ENCODE peak calls at places on chromosomes 4 and X, in five cellular contexts. Q is NCI-H1417, S is Right ventricle myocardium inferior, R is astrocyte of the spinal cord, X is fibroblast of the aortic adventitia. K is an unnamed sample.

GRCh38 chr4:36255575-36255974 is 11.3 kb upstream of the ARAP2 start:
- DNase-seq in Q (no peak), S (no peak), R (no peak), X (no peak), K (no peak)

GRCh38 chr4:34771632-34772031 is 1472.7 kb downstream of the ARAP2 start:
- DNase-seq in Q (no peak), S (no peak), R (no peak), X (no peak), K (no peak)

GRCh38 chrX:22952011-22952410 is 47.7 kb upstream of the DDX53 start:
- DNase-seq in Q (no peak), S (no peak), R (peak; percentile 54), X (peak; percentile 41), K (peak; percentile 27)

GRCh38 chr4:85720736-85721135 is 245.8 kb downstream of the ARHGAP24 start:
- DNase-seq in Q (no peak), S (no peak), R (peak; percentile 47), X (peak; percentile 45), K (no peak)

GRCh38 chrX:48751343-48751742 is 10.2 kb upstream of the GLOD5 start:
- DNase-seq in Q (no peak), S (no peak), R (no peak), X (no peak), K (no peak)

GRCh38 chrX:66021758-66022741 is 17.8 kb downstream of the VSIG4 start:
- DNase-seq in Q (no peak), S (peak; percentile 53), R (no peak), X (no peak), K (no peak)

GRCh38 chrX:154321624-154322023 is 26.0 kb downstream of the TKTL1 start:
- DNase-seq in Q (no peak), S (no peak), R (no peak), X (peak; percentile 11), K (no peak)

GRCh38 chr4:150367326-150367725 is 214.6 kb upstream of the MAB21L2 start:
- DNase-seq in Q (peak; percentile 1), S (no peak), R (no peak), X (no peak), K (no peak)

GRCh38 chr4:141686146-141686775 is 49.9 kb downstream of the IL15 start:
- DNase-seq in Q (no peak), S (no peak), R (peak; percentile 70), X (peak; percentile 65), K (no peak)

GRCh38 chr4:74540193-74540592 is 95.3 kb downstream of the AREG start:
- DNase-seq in Q (no peak), S (no peak), R (peak; percentile 66), X (peak; percentile 44), K (no peak)

GRCh38 chr4:169005453-169006099 is 4.5 kb downstream of the CBR4 start:
- DNase-seq in Q (no peak), S (no peak), R (peak; percentile 46), X (peak; percentile 59), K (no peak)